ENCODE peak calls at places on chromosomes 12 and 14, in ten cellular contexts. M is effector memory CD4-positive, alpha-beta T cell; P is ovary; W is body of pancreas; Z is adipocyte; V is CD8-positive, alpha-beta T cell; B is right cardiac atrium; S is cardiac muscle cell; K is colonic mucosa; N is aorta. F is an unnamed sample.

GRCh38 chr12:48779869-48780268 is 9.0 kb downstream of the ADCY6 start:
- DNase-seq in M (no peak), S (peak; percentile 96), V (no peak), K (no peak), W (no peak), B (peak; percentile 68), N (peak; percentile 88), Z (peak; percentile 71), P (peak; percentile 84), F (peak; percentile 60)

GRCh38 chr14:22829661-22830328 is at the start of gene MRPL52:
- DNase-seq in V (peak; percentile 81), N (peak; percentile 95), S (peak; percentile 91), B (peak; percentile 92), P (peak; percentile 89), K (peak; percentile 93), W (peak; percentile 92), Z (peak; percentile 94), M (peak; percentile 79), F (peak; percentile 88)

GRCh38 chr12:30972035-30972434 is 45.5 kb downstream of the TSPAN11 start:
- DNase-seq in Z (no peak), M (no peak), V (no peak), W (no peak), B (no peak), N (no peak), S (no peak), P (no peak), K (no peak), F (no peak)

GRCh38 chr14:24068711-24069410 is 2.5 kb upstream of the CPNE6 start:
- DNase-seq in W (no peak), Z (no peak), S (no peak), N (no peak), K (no peak), V (no peak), B (no peak), M (no peak), P (no peak), F (no peak)

GRCh38 chr12:115166698-115167315 is 482.8 kb upstream of the TBX3 start:
- DNase-seq in M (no peak), S (peak; percentile 72), K (no peak), P (no peak), Z (peak; percentile 11), B (no peak), W (no peak), V (no peak), N (no peak), F (peak; percentile 55)

GRCh38 chr14:105859717-105860614 is 333.6 kb downstream of the TMEM121 start:
- DNase-seq in M (no peak), W (peak; percentile 1), N (peak; percentile 44), B (peak; percentile 10), Z (no peak), K (no peak), S (no peak), P (peak; percentile 4), V (peak; percentile 21), F (no peak)

GRCh38 chr14:39859314-39859713 is 427.1 kb upstream of the FBXO33 start:
- DNase-seq in S (no peak), B (no peak), M (no peak), K (no peak), N (no peak), W (no peak), Z (no peak), P (no peak), V (no peak), F (no peak)

GRCh38 chr14:71995741-71996140 is 63.5 kb downstream of the RGS6 start:
- DNase-seq in M (no peak), W (no peak), K (no peak), S (no peak), Z (no peak), N (no peak), P (no peak), V (no peak), B (no peak), F (no peak)

GRCh38 chr14:51701956-51702355 is 50.2 kb downstream of the FRMD6 start:
- DNase-seq in M (no peak), B (no peak), V (no peak), W (no peak), K (no peak), N (no peak), S (no peak), P (no peak), Z (peak; percentile 78), F (no peak)

GRCh38 chr12:91335724-91336123 is 153.1 kb upstream of the DCN start:
- DNase-seq in Z (peak; percentile 37), P (no peak), K (no peak), M (no peak), B (no peak), S (peak; percentile 21), V (no peak), N (no peak), W (no peak), F (peak; percentile 47)

GRCh38 chr14:104223101-104223809 is 84.9 kb downstream of the KIF26A start:
- DNase-seq in K (peak; percentile 58), M (no peak), N (no peak), P (peak; percentile 73), S (peak; percentile 25), B (peak; percentile 59), V (no peak), W (peak; percentile 62), Z (no peak), F (no peak)

GRCh38 chr14:23604675-23605170 is 26.1 kb upstream of the JPH4 start:
- DNase-seq in S (no peak), N (no peak), P (no peak), B (no peak), W (no peak), Z (no peak), V (no peak), M (no peak), K (no peak), F (no peak)

GRCh38 chr12:123151679-123152454 is 977 bp upstream of the PITPNM2 start:
- DNase-seq in S (no peak), P (peak; percentile 44), K (no peak), W (no peak), B (no peak), Z (no peak), N (no peak), V (no peak), M (no peak), F (peak; percentile 55)

GRCh38 chr12:49231881-49232650 is 32.8 kb upstream of the TUBA1C start:
- DNase-seq in Z (no peak), M (no peak), P (no peak), B (no peak), W (no peak), V (no peak), N (no peak), S (peak; percentile 15), K (no peak), F (peak; percentile 10)

GRCh38 chr14:101966742-101967141 is 2.4 kb downstream of the DYNC1H1 start:
- DNase-seq in Z (no peak), K (no peak), S (no peak), W (no peak), P (no peak), B (no peak), M (no peak), V (no peak), N (no peak), F (no peak)
- H3K4me3 ChIP-seq in Z (peak overlapping the region; percentile 96), K (no peak overlapping the region), S (no peak overlapping the region), W (no peak overlapping the region), P (no peak overlapping the region), B (no peak overlapping the region), M (no peak overlapping the region), V (no peak overlapping the region), N (no peak overlapping the region), F (peak overlapping the region; percentile 95)

GRCh38 chr12:120669055-120669828 is 17.7 kb upstream of the MLEC start:
- DNase-seq in B (peak; percentile 62), Z (peak; percentile 57), N (peak; percentile 80), P (peak; percentile 42), M (no peak), W (peak; percentile 74), V (no peak), K (peak; percentile 66), S (peak; percentile 51), F (peak; percentile 24)
- H3K4me3 ChIP-seq in B (no peak overlapping the region), Z (no peak overlapping the region), N (no peak overlapping the region), P (no peak overlapping the region), M (no peak overlapping the region), W (no peak overlapping the region), V (no peak overlapping the region), K (no peak overlapping the region), S (no peak overlapping the region), F (no peak overlapping the region)

GRCh38 chr12:131053567-131053966 is 99.9 kb downstream of the ADGRD1 start:
- DNase-seq in M (no peak), K (no peak), B (no peak), W (no peak), Z (no peak), N (no peak), S (no peak), V (no peak), P (no peak), F (no peak)

GRCh38 chr12:131052891-131053290 is 99.2 kb downstream of the ADGRD1 start:
- DNase-seq in Z (no peak), W (no peak), B (no peak), K (no peak), S (no peak), M (no peak), N (no peak), V (no peak), P (no peak), F (no peak)

GRCh38 chr12:131050463-131051154 is 96.9 kb downstream of the ADGRD1 start:
- DNase-seq in K (no peak), S (no peak), B (no peak), W (no peak), V (no peak), P (no peak), M (no peak), N (no peak), Z (no peak), F (no peak)

GRCh38 chr12:131051155-131051473 is 97.4 kb downstream of the ADGRD1 start:
- DNase-seq in S (no peak), N (no peak), B (no peak), W (no peak), Z (no peak), V (no peak), P (no peak), K (no peak), M (no peak), F (no peak)

DNA sequence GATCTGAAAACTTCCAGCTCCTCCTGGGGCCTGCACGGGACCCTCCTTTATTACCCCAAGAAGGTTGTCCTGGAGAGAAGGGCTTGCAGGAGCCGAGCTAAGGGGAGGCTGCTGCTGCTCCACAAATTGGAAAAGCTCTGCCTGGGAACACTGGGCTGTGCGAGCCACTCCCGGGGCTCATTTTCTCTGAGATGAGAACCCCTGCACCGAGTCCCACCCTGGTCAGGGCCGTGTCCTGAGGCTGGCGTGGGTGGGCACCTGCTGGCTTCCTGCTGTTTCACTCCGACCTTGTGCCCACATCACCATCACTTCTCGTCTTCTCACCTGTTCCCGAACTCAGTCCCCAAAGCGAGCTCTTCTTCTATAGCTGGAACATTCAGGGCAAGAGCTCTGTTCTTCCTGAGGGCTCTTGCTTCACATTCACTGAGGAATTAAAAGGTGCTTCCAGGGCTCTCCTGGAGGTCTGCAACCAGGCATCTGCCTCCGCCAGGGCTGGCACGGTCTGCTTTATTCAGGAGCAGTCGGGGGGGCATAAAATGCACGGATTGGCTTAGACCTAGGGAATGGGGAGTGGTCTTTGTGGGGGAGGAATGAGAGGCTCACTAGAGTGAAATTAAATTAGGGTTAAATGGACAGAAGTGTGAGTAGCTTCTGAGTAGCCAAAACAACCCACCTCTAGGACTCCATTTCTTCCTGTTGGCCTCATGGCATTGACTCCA is 98.5 kb downstream of the ADGRD1 start:
- DNase-seq in B (no peak), M (no peak), V (no peak), W (no peak), N (no peak), S (no peak), K (no peak), P (no peak), Z (no peak), F (no peak)
- H3K4me3 ChIP-seq in B (no peak overlapping the region), M (no peak overlapping the region), V (no peak overlapping the region), W (no peak overlapping the region), N (no peak overlapping the region), S (no peak overlapping the region), K (no peak overlapping the region), P (no peak overlapping the region), Z (no peak overlapping the region), F (no peak overlapping the region)

GRCh38 chr12:120238224-120238616 is 27.3 kb downstream of the PXN start:
- DNase-seq in B (no peak), M (no peak), K (no peak), N (no peak), V (no peak), S (no peak), P (no peak), W (no peak), Z (no peak), F (no peak)
- H3K4me3 ChIP-seq in B (no peak overlapping the region), M (no peak overlapping the region), K (no peak overlapping the region), N (no peak overlapping the region), V (no peak overlapping the region), S (no peak overlapping the region), P (no peak overlapping the region), W (no peak overlapping the region), Z (peak overlapping the region; percentile 50), F (no peak overlapping the region)